ENCODE peak calls at places on chromosome 7, in seven cellular contexts. D is right cardiac atrium; N is H1; E is lung; O is endodermal cell; F is psoas muscle; Y is CD8-positive, alpha-beta memory T cell. T is an unnamed sample.

GRCh38 chr7:137402535-137403258 is 59.2 kb upstream of the PTN start:
- DNase-seq in F (no peak), N (no peak), O (no peak), Y (no peak), E (no peak), D (no peak), T (no peak)

GRCh38 chr7:23712368-23713284 is 2.6 kb downstream of the STK31 start:
- DNase-seq in Y (no peak), E (no peak), D (no peak), F (no peak), O (no peak), N (no peak), T (no peak)

GRCh38 chr7:138086585-138087270 is 10.5 kb downstream of the AKR1D1 start:
- DNase-seq in F (no peak), D (no peak), Y (no peak), O (no peak), N (no peak), E (no peak), T (no peak)

GRCh38 chr7:114087674-114088539 is 169.1 kb upstream of the PPP1R3A start:
- DNase-seq in F (no peak), Y (no peak), N (no peak), E (no peak), D (peak; percentile 30), O (peak; percentile 75), T (no peak)

GRCh38 chr7:105876091-105876963 is at the start of gene ATXN7L1:
- DNase-seq in Y (peak; percentile 90), D (peak; percentile 97), O (peak; percentile 97), N (peak; percentile 90), F (peak; percentile 94), E (peak; percentile 93), T (peak; percentile 95)

GRCh38 chr7:131819891-131820290 is 263.5 kb upstream of the PODXL start:
- DNase-seq in F (no peak), N (no peak), D (no peak), Y (no peak), E (no peak), O (peak; percentile 59), T (no peak)

GRCh38 chr7:84389242-84389641 is 194.7 kb upstream of the SEMA3A start:
- DNase-seq in O (no peak), N (no peak), F (no peak), E (no peak), Y (no peak), D (no peak), T (no peak)

GRCh38 chr7:81161459-81162075 is 242.7 kb upstream of the SEMA3C start:
- DNase-seq in O (no peak), D (no peak), E (no peak), N (no peak), Y (no peak), F (peak; percentile 23), T (no peak)

GRCh38 chr7:129385116-129385515 is 49.1 kb upstream of the STRIP2 start:
- DNase-seq in Y (no peak), E (no peak), O (no peak), N (no peak), D (no peak), F (no peak), T (no peak)

GRCh38 chr7:34087892-34088891 is 182.9 kb downstream of the BMPER start:
- DNase-seq in Y (no peak), E (no peak), D (no peak), F (peak; percentile 19), N (peak; percentile 39), O (peak; percentile 91), T (peak; percentile 19)

GRCh38 chr7:6608794-6609193 is 6.6 kb upstream of the ZNF853 start:
- DNase-seq in F (no peak), N (no peak), E (no peak), Y (no peak), O (no peak), D (no peak), T (no peak)

GRCh38 chr7:141464551-141464950 is 86.7 kb upstream of the AGK start:
- DNase-seq in D (no peak), Y (no peak), F (no peak), O (no peak), E (no peak), N (no peak), T (no peak)

GRCh38 chr7:5620459-5620881 is 161.0 kb downstream of the RNF216 start:
- DNase-seq in N (no peak), F (no peak), D (no peak), O (no peak), Y (no peak), E (no peak), T (no peak)

GRCh38 chr7:24727165-24728120 is 29.8 kb downstream of the GSDME start:
- DNase-seq in D (no peak), E (no peak), Y (no peak), O (no peak), N (no peak), F (peak; percentile 50), T (no peak)

GRCh38 chr7:140877249-140877524 is 47.5 kb downstream of the BRAF start:
- DNase-seq in Y (no peak), N (no peak), E (no peak), D (no peak), O (no peak), F (no peak), T (no peak)

GRCh38 chr7:116539879-116540278 is 15.0 kb downstream of the CAV1 start:
- DNase-seq in F (no peak), N (no peak), Y (no peak), O (no peak), E (no peak), D (no peak), T (no peak)

GRCh38 chr7:116540743-116541142 is 15.9 kb downstream of the CAV1 start:
- DNase-seq in F (no peak), Y (no peak), E (no peak), O (no peak), D (no peak), N (no peak), T (no peak)

GRCh38 chr7:116542618-116543017 is 17.8 kb downstream of the CAV1 start:
- DNase-seq in F (no peak), Y (no peak), E (no peak), N (no peak), O (no peak), D (no peak), T (no peak)

GRCh38 chr7:116543664-116544063 is 18.8 kb downstream of the CAV1 start:
- DNase-seq in Y (no peak), O (no peak), N (no peak), D (no peak), F (no peak), E (no peak), T (no peak)

DNA sequence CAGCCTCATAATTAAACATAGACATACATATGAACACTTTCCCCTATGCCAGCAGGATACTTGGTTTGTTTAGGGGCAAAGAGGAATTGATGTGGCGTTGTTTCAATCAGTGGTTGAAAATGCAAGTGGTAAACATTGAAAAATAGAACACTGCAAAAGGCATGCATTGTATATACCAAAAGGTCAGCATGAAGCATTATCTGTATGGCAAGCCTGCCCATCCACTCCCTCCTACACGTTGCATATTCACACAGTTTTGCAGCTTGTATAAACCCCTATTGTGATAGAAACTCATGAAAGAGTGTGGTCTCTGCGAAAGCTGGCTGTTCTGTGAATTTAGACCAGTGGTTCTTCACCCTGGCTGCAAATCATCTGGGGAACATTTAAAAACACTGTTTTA is 17.1 kb downstream of the CAV1 start:
- DNase-seq in O (no peak), F (no peak), N (no peak), D (no peak), E (no peak), Y (no peak), T (no peak)
- H3K4me1 ChIP-seq in O (no peaks in the 10 kb centered on the region), F (peaks cover 6% of the 10 kb centered on the region), N (no peaks in the 10 kb centered on the region), D (peaks cover 24% of the 10 kb centered on the region), E (peaks cover 17% of the 10 kb centered on the region), Y (no peaks in the 10 kb centered on the region), T (peaks cover 99% of the 10 kb centered on the region)

DNA sequence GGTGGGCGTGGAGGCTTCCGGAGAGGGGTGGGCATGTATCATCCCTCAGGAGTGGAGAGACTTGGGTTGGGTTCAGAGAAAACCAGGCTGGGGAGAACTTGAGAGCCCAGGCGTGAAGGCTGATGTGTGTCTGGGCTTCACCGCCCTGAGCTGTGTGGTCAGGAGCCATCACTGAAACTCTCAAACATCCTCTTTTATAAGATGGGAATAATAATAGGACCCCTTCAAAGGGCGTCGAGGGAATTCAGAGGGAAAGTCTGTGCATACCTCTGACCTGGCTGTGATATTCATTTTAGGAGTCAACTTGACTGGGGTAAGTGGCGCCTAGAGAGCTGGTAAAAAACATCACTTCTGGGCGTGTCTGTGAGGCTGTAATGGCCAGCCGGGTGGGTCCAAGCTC is 21.1 kb upstream of the PSMG3 start:
- DNase-seq in N (no peak), O (no peak), E (no peak), D (no peak), Y (no peak), F (no peak), T (no peak)
- H3K27me3 ChIP-seq in N (no peaks in the 10 kb centered on the region), O (no peaks in the 10 kb centered on the region), E (peaks cover 6% of the 10 kb centered on the region), D (no peaks in the 10 kb centered on the region), Y (peaks cover 12% of the 10 kb centered on the region), F (no peaks in the 10 kb centered on the region), T (peaks cover 53% of the 10 kb centered on the region)

GRCh38 chr7:101237206-101238067 is at the start of gene CLDN15:
- DNase-seq in Y (no peak), F (peak; percentile 89), D (peak; percentile 94), E (no peak), N (no peak), O (no peak), T (peak; percentile 85)
- H3K4me3 ChIP-seq in Y (no peak within 1 kb of the TSS), F (peak within 1 kb of the TSS; percentile 28), D (no peak within 1 kb of the TSS), E (no peak within 1 kb of the TSS), N (no peak within 1 kb of the TSS), O (no peak within 1 kb of the TSS), T (peak within 1 kb of the TSS; percentile 6)

GRCh38 chr7:30162133-30162532 is 27.3 kb downstream of the MTURN start:
- DNase-seq in F (no peak), O (no peak), Y (no peak), D (no peak), E (no peak), N (no peak), T (no peak)

GRCh38 chr7:30160329-30160728 is 25.5 kb downstream of the MTURN start:
- DNase-seq in Y (no peak), N (no peak), E (no peak), O (no peak), D (no peak), F (no peak), T (no peak)

GRCh38 chr7:30163231-30163894 is 28.6 kb downstream of the MTURN start:
- DNase-seq in O (no peak), F (no peak), D (peak; percentile 63), Y (no peak), E (no peak), N (no peak), T (no peak)

GRCh38 chr7:30164567-30164966 is 29.8 kb downstream of the MTURN start:
- DNase-seq in E (no peak), O (no peak), F (no peak), D (no peak), N (no peak), Y (no peak), T (no peak)

GRCh38 chr7:30162622-30163124 is 27.9 kb downstream of the MTURN start:
- DNase-seq in F (no peak), O (no peak), N (no peak), E (no peak), Y (no peak), D (no peak), T (no peak)
- H3K4me1 ChIP-seq in F (peaks cover 13% of the 10 kb centered on the region), O (no peaks in the 10 kb centered on the region), N (peaks cover 12% of the 10 kb centered on the region), E (peaks cover 10% of the 10 kb centered on the region), Y (peaks cover 46% of the 10 kb centered on the region), D (peaks cover 2% of the 10 kb centered on the region), T (peaks cover 34% of the 10 kb centered on the region)

GRCh38 chr7:29196971-29197370 is 2.4 kb downstream of the CHN2 start:
- DNase-seq in N (no peak), F (no peak), E (no peak), Y (no peak), O (no peak), D (no peak), T (no peak)
- H3K27me3 ChIP-seq in N (peaks cover 46% of the 10 kb centered on the region), F (no peaks in the 10 kb centered on the region), E (no peaks in the 10 kb centered on the region), Y (no peaks in the 10 kb centered on the region), O (peaks cover 35% of the 10 kb centered on the region), D (no peaks in the 10 kb centered on the region), T (no peaks in the 10 kb centered on the region)